ENCODE peak calls at places on chromosomes 4 and X, in four cellular contexts. P is caudate nucleus, K is heart right ventricle, T is fibroblast of the aortic adventitia. M is an unnamed sample.

GRCh38 chrX:134936542-134936941 is 54.2 kb upstream of the SMIM10 start:
- DNase-seq in T (peak), K (no peak), P (no peak), M (no peak)

GRCh38 chr4:5711479-5712184 is 631 bp downstream of the EVC start:
- DNase-seq in P (no peak), T (peak), K (peak), M (no peak)

GRCh38 chrX:13128104-13128503 is 83.7 kb upstream of the FAM9C start:
- DNase-seq in P (no peak), T (peak), K (no peak), M (no peak)

GRCh38 chr4:186134254-186134653 is 29.8 kb downstream of the FAM149A start:
- DNase-seq in T (no peak), P (no peak), K (no peak), M (no peak)

GRCh38 chrX:15848576-15848975 is 6.0 kb downstream of the AP1S2 start:
- DNase-seq in T (no peak), P (no peak), K (no peak), M (no peak)

GRCh38 chr4:138367942-138368341 is 125.8 kb upstream of the SLC7A11 start:
- DNase-seq in P (no peak), T (no peak), K (no peak), M (no peak)

GRCh38 chr4:909821-910220 is 22.3 kb downstream of the GAK start:
- DNase-seq in T (no peak), K (no peak), P (no peak), M (no peak)

GRCh38 chr4:132124624-132124974 is 1024.5 kb upstream of the PCDH10 start:
- DNase-seq in K (no peak), T (no peak), P (no peak), M (no peak)

GRCh38 chrX:120549483-120550452 is 11.0 kb downstream of the CUL4B start:
- DNase-seq in P (no peak), K (no peak), T (peak), M (peak)

GRCh38 chr4:95170176-95170575 is 378.6 kb downstream of the UNC5C start:
- DNase-seq in P (no peak), T (no peak), K (no peak), M (no peak)

GRCh38 chrX:152428596-152428995 is 22.5 kb downstream of the GABRA3 start:
- DNase-seq in K (no peak), P (no peak), T (no peak), M (no peak)

GRCh38 chrX:13389501-13389900 is 69.6 kb upstream of the ATXN3L start:
- DNase-seq in T (no peak), P (no peak), K (no peak), M (no peak)

GRCh38 chr4:5893013-5893580 is at the start of gene CRMP1:
- DNase-seq in P (no peak), T (no peak), K (peak), M (no peak)

GRCh38 chr4:110897779-110898178 is 274.9 kb upstream of the PITX2 start:
- DNase-seq in P (no peak), T (no peak), K (no peak), M (no peak)